ENCODE peak calls at places on chromosomes 7 and 10, in eight cellular contexts. One of them, this sample, is unnamed. For H3K4me1, the result is how much of the 10 kb centered on the place peaks cover.

GRCh38 chr10:50322075-50322474 is 70.8 kb upstream of the ASAH2 start:
- DNase-seq in stomach: no peak
- DNase-seq in suprapubic skin: no peak
- DNase-seq in heart right ventricle: no peak
- DNase-seq in psoas muscle: no peak
- DNase-seq in ovary: no peak
- DNase-seq in SK-N-SH: no peak
- DNase-seq in astrocyte: peak
- DNase-seq in this sample: no peak

GRCh38 chr10:33476757-33477273 is 142.3 kb upstream of the NRP1 start:
- DNase-seq in stomach: no peak
- DNase-seq in suprapubic skin: no peak
- DNase-seq in heart right ventricle: no peak
- DNase-seq in psoas muscle: no peak
- DNase-seq in ovary: no peak
- DNase-seq in SK-N-SH: peak
- DNase-seq in astrocyte: no peak
- DNase-seq in this sample: no peak

GRCh38 chr10:96830511-96831199 is 1.4 kb upstream of the LCOR start:
- DNase-seq in stomach: peak
- DNase-seq in suprapubic skin: no peak
- DNase-seq in heart right ventricle: no peak
- DNase-seq in psoas muscle: peak
- DNase-seq in ovary: peak
- DNase-seq in SK-N-SH: peak
- DNase-seq in astrocyte: peak
- DNase-seq in this sample: peak

GRCh38 chr10:59622320-59622901 is 87.2 kb downstream of the SLC16A9 start:
- DNase-seq in stomach: peak
- DNase-seq in suprapubic skin: no peak
- DNase-seq in heart right ventricle: peak
- DNase-seq in psoas muscle: no peak
- DNase-seq in ovary: peak
- DNase-seq in SK-N-SH: peak
- DNase-seq in astrocyte: peak
- DNase-seq in this sample: no peak

GRCh38 chr10:3805227-3805790 is 20.3 kb upstream of the KLF6 start:
- DNase-seq in stomach: no peak
- DNase-seq in suprapubic skin: no peak
- DNase-seq in heart right ventricle: no peak
- DNase-seq in psoas muscle: no peak
- DNase-seq in ovary: no peak
- DNase-seq in SK-N-SH: no peak
- DNase-seq in astrocyte: peak
- DNase-seq in this sample: no peak

GRCh38 chr7:129351320-129351719 is 82.9 kb upstream of the STRIP2 start:
- DNase-seq in stomach: no peak
- DNase-seq in suprapubic skin: no peak
- DNase-seq in heart right ventricle: no peak
- DNase-seq in psoas muscle: no peak
- DNase-seq in ovary: no peak
- DNase-seq in SK-N-SH: no peak
- DNase-seq in astrocyte: peak
- DNase-seq in this sample: no peak

GRCh38 chr7:151404216-151405011 is 5.4 kb downstream of the WDR86 start:
- DNase-seq in stomach: no peak
- DNase-seq in suprapubic skin: no peak
- DNase-seq in heart right ventricle: no peak
- DNase-seq in psoas muscle: no peak
- DNase-seq in ovary: peak
- DNase-seq in SK-N-SH: peak
- DNase-seq in astrocyte: peak
- DNase-seq in this sample: peak

GRCh38 chr7:112211348-112211907 is 4.9 kb downstream of the ZNF277 start:
- DNase-seq in stomach: no peak
- DNase-seq in suprapubic skin: no peak
- DNase-seq in heart right ventricle: no peak
- DNase-seq in psoas muscle: no peak
- DNase-seq in ovary: no peak
- DNase-seq in SK-N-SH: no peak
- DNase-seq in astrocyte: no peak
- DNase-seq in this sample: peak

GRCh38 chr7:69962856-69963149 is 364.5 kb downstream of the AUTS2 start:
- DNase-seq in stomach: no peak
- DNase-seq in suprapubic skin: no peak
- DNase-seq in heart right ventricle: no peak
- DNase-seq in psoas muscle: no peak
- DNase-seq in ovary: no peak
- DNase-seq in SK-N-SH: no peak
- DNase-seq in astrocyte: peak
- DNase-seq in this sample: no peak

GRCh38 chr10:43205681-43206390 is 61.0 kb downstream of the RASGEF1A start:
- DNase-seq in stomach: no peak
- DNase-seq in suprapubic skin: peak
- DNase-seq in heart right ventricle: no peak
- DNase-seq in psoas muscle: no peak
- DNase-seq in ovary: peak
- DNase-seq in SK-N-SH: peak
- DNase-seq in astrocyte: no peak
- DNase-seq in this sample: no peak

GRCh38 chr7:5543361-5543760 is 119.7 kb upstream of the TNRC18 start:
- DNase-seq in stomach: no peak
- DNase-seq in suprapubic skin: no peak
- DNase-seq in heart right ventricle: no peak
- DNase-seq in psoas muscle: no peak
- DNase-seq in ovary: no peak
- DNase-seq in SK-N-SH: no peak
- DNase-seq in astrocyte: no peak
- DNase-seq in this sample: no peak

GRCh38 chr10:13892871-13893270 is 306.1 kb downstream of the PRPF18 start:
- DNase-seq in stomach: no peak
- DNase-seq in suprapubic skin: no peak
- DNase-seq in heart right ventricle: no peak
- DNase-seq in psoas muscle: no peak
- DNase-seq in ovary: no peak
- DNase-seq in SK-N-SH: no peak
- DNase-seq in astrocyte: no peak
- DNase-seq in this sample: no peak

GRCh38 chr10:13891542-13892431 is 305.0 kb downstream of the PRPF18 start:
- DNase-seq in stomach: no peak
- DNase-seq in suprapubic skin: no peak
- DNase-seq in heart right ventricle: peak
- DNase-seq in psoas muscle: no peak
- DNase-seq in ovary: peak
- DNase-seq in SK-N-SH: peak
- DNase-seq in astrocyte: no peak
- DNase-seq in this sample: no peak

GRCh38 chr10:13893926-13894325 is 307.2 kb downstream of the PRPF18 start:
- DNase-seq in stomach: no peak
- DNase-seq in suprapubic skin: no peak
- DNase-seq in heart right ventricle: no peak
- DNase-seq in psoas muscle: no peak
- DNase-seq in ovary: no peak
- DNase-seq in SK-N-SH: peak
- DNase-seq in astrocyte: peak
- DNase-seq in this sample: no peak

GRCh38 chr10:13890617-13891541 is 304.1 kb downstream of the PRPF18 start:
- DNase-seq in stomach: no peak
- DNase-seq in suprapubic skin: no peak
- DNase-seq in heart right ventricle: no peak
- DNase-seq in psoas muscle: peak
- DNase-seq in ovary: no peak
- DNase-seq in SK-N-SH: peak
- DNase-seq in astrocyte: peak
- DNase-seq in this sample: no peak

GRCh38 chr10:13890233-13890616 is 303.5 kb downstream of the PRPF18 start:
- DNase-seq in stomach: no peak
- DNase-seq in suprapubic skin: no peak
- DNase-seq in heart right ventricle: no peak
- DNase-seq in psoas muscle: no peak
- DNase-seq in ovary: no peak
- DNase-seq in SK-N-SH: no peak
- DNase-seq in astrocyte: peak
- DNase-seq in this sample: no peak
- H3K4me1 ChIP-seq in stomach: under half
- H3K4me1 ChIP-seq in suprapubic skin: under half
- H3K4me1 ChIP-seq in heart right ventricle: under half
- H3K4me1 ChIP-seq in psoas muscle: under half
- H3K4me1 ChIP-seq in ovary: under half
- H3K4me1 ChIP-seq in SK-N-SH: under half
- H3K4me1 ChIP-seq in astrocyte: under half
- H3K4me1 ChIP-seq in this sample: under half

GRCh38 chr10:45627412-45628048 is 45.0 kb downstream of the ZFAND4 start:
- DNase-seq in stomach: no peak
- DNase-seq in suprapubic skin: no peak
- DNase-seq in heart right ventricle: no peak
- DNase-seq in psoas muscle: no peak
- DNase-seq in ovary: peak
- DNase-seq in SK-N-SH: no peak
- DNase-seq in astrocyte: no peak
- DNase-seq in this sample: no peak

GRCh38 chr10:45625879-45626278 is 46.7 kb downstream of the ZFAND4 start:
- DNase-seq in stomach: no peak
- DNase-seq in suprapubic skin: no peak
- DNase-seq in heart right ventricle: no peak
- DNase-seq in psoas muscle: no peak
- DNase-seq in ovary: no peak
- DNase-seq in SK-N-SH: no peak
- DNase-seq in astrocyte: no peak
- DNase-seq in this sample: no peak

DNA sequence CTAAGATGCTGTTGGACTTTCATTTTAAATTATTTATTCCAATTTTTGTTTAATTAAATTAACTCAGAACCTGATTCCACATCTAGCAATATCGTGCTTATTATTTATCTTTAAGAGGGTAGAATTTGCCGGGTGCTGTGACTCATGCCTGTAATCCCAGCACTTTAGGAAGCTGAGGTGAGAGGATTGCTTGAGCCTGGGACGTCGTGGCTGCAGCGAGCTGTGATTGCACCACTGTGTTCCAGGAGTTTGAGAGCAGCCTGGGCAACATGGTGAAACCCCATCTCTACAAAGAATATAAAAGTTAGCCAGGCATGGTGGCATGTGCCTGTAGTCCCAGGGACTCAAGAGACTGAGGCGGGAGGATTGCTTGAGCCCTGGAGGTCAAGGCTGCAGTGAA is 47.8 kb downstream of the ZFAND4 start:
- DNase-seq in stomach: no peak
- DNase-seq in suprapubic skin: no peak
- DNase-seq in heart right ventricle: no peak
- DNase-seq in psoas muscle: no peak
- DNase-seq in ovary: no peak
- DNase-seq in SK-N-SH: no peak
- DNase-seq in astrocyte: no peak
- DNase-seq in this sample: no peak
- H3K4me3 ChIP-seq in stomach: no peak
- H3K4me3 ChIP-seq in suprapubic skin: no peak
- H3K4me3 ChIP-seq in heart right ventricle: no peak
- H3K4me3 ChIP-seq in psoas muscle: no peak
- H3K4me3 ChIP-seq in ovary: no peak
- H3K4me3 ChIP-seq in SK-N-SH: no peak
- H3K4me3 ChIP-seq in astrocyte: no peak
- H3K4me3 ChIP-seq in this sample: no peak

GRCh38 chr7:30467275-30467674 is 11.3 kb downstream of the NOD1 start:
- DNase-seq in stomach: no peak
- DNase-seq in suprapubic skin: no peak
- DNase-seq in heart right ventricle: no peak
- DNase-seq in psoas muscle: no peak
- DNase-seq in ovary: no peak
- DNase-seq in SK-N-SH: no peak
- DNase-seq in astrocyte: no peak
- DNase-seq in this sample: no peak

GRCh38 chr7:30465342-30466170 is 13.0 kb downstream of the NOD1 start:
- DNase-seq in stomach: no peak
- DNase-seq in suprapubic skin: no peak
- DNase-seq in heart right ventricle: no peak
- DNase-seq in psoas muscle: no peak
- DNase-seq in ovary: no peak
- DNase-seq in SK-N-SH: no peak
- DNase-seq in astrocyte: no peak
- DNase-seq in this sample: no peak

GRCh38 chr7:30468041-30468440 is 10.5 kb downstream of the NOD1 start:
- DNase-seq in stomach: no peak
- DNase-seq in suprapubic skin: no peak
- DNase-seq in heart right ventricle: no peak
- DNase-seq in psoas muscle: no peak
- DNase-seq in ovary: no peak
- DNase-seq in SK-N-SH: no peak
- DNase-seq in astrocyte: peak
- DNase-seq in this sample: no peak

GRCh38 chr7:30464231-30464660 is 14.3 kb downstream of the NOD1 start:
- DNase-seq in stomach: no peak
- DNase-seq in suprapubic skin: no peak
- DNase-seq in heart right ventricle: no peak
- DNase-seq in psoas muscle: no peak
- DNase-seq in ovary: no peak
- DNase-seq in SK-N-SH: no peak
- DNase-seq in astrocyte: peak
- DNase-seq in this sample: no peak

GRCh38 chr7:30466266-30466665 is 12.3 kb downstream of the NOD1 start:
- DNase-seq in stomach: no peak
- DNase-seq in suprapubic skin: no peak
- DNase-seq in heart right ventricle: no peak
- DNase-seq in psoas muscle: no peak
- DNase-seq in ovary: no peak
- DNase-seq in SK-N-SH: no peak
- DNase-seq in astrocyte: peak
- DNase-seq in this sample: no peak
- H3K4me1 ChIP-seq in stomach: under half
- H3K4me1 ChIP-seq in suprapubic skin: half or more
- H3K4me1 ChIP-seq in heart right ventricle: under half
- H3K4me1 ChIP-seq in psoas muscle: under half
- H3K4me1 ChIP-seq in ovary: under half
- H3K4me1 ChIP-seq in SK-N-SH: half or more
- H3K4me1 ChIP-seq in astrocyte: under half
- H3K4me1 ChIP-seq in this sample: under half

GRCh38 chr10:79050896-79051555 is 17.7 kb upstream of the ZMIZ1 start:
- DNase-seq in stomach: no peak
- DNase-seq in suprapubic skin: peak
- DNase-seq in heart right ventricle: no peak
- DNase-seq in psoas muscle: no peak
- DNase-seq in ovary: no peak
- DNase-seq in SK-N-SH: no peak
- DNase-seq in astrocyte: no peak
- DNase-seq in this sample: no peak

GRCh38 chr10:79046991-79047874 is 21.5 kb upstream of the ZMIZ1 start:
- DNase-seq in stomach: no peak
- DNase-seq in suprapubic skin: peak
- DNase-seq in heart right ventricle: no peak
- DNase-seq in psoas muscle: peak
- DNase-seq in ovary: peak
- DNase-seq in SK-N-SH: no peak
- DNase-seq in astrocyte: no peak
- DNase-seq in this sample: no peak

GRCh38 chr10:79049931-79050895 is 18.6 kb upstream of the ZMIZ1 start:
- DNase-seq in stomach: no peak
- DNase-seq in suprapubic skin: peak
- DNase-seq in heart right ventricle: no peak
- DNase-seq in psoas muscle: peak
- DNase-seq in ovary: peak
- DNase-seq in SK-N-SH: no peak
- DNase-seq in astrocyte: peak
- DNase-seq in this sample: no peak

GRCh38 chr10:79047875-79048638 is 20.7 kb upstream of the ZMIZ1 start:
- DNase-seq in stomach: no peak
- DNase-seq in suprapubic skin: peak
- DNase-seq in heart right ventricle: no peak
- DNase-seq in psoas muscle: peak
- DNase-seq in ovary: peak
- DNase-seq in SK-N-SH: peak
- DNase-seq in astrocyte: no peak
- DNase-seq in this sample: no peak

GRCh38 chr10:79048639-79049550 is 19.9 kb upstream of the ZMIZ1 start:
- DNase-seq in stomach: no peak
- DNase-seq in suprapubic skin: peak
- DNase-seq in heart right ventricle: no peak
- DNase-seq in psoas muscle: peak
- DNase-seq in ovary: peak
- DNase-seq in SK-N-SH: no peak
- DNase-seq in astrocyte: no peak
- DNase-seq in this sample: no peak
- H3K4me3 ChIP-seq in stomach: no peak
- H3K4me3 ChIP-seq in suprapubic skin: no peak
- H3K4me3 ChIP-seq in heart right ventricle: no peak
- H3K4me3 ChIP-seq in psoas muscle: no peak
- H3K4me3 ChIP-seq in ovary: no peak
- H3K4me3 ChIP-seq in SK-N-SH: no peak
- H3K4me3 ChIP-seq in astrocyte: no peak
- H3K4me3 ChIP-seq in this sample: no peak

This sample was measured in lung.